ENCODE peak calls at places on chromosomes 6 and 20, in seven cellular contexts. One of them, this sample, is unnamed.

GRCh38 chr20:47027042-47027441 is 132.4 kb downstream of the EYA2 start:
- DNase-seq in A549: no peak
- DNase-seq in WTC11: no peak
- DNase-seq in HCT116: no peak
- DNase-seq in K562: no peak
- DNase-seq in H1: no peak
- DNase-seq in HepG2: no peak
- DNase-seq in this sample: no peak

GRCh38 chr6:7086488-7086887 is 21.3 kb upstream of the RREB1 start:
- DNase-seq in A549: no peak
- DNase-seq in WTC11: no peak
- DNase-seq in HCT116: no peak
- DNase-seq in K562: no peak
- DNase-seq in H1: no peak
- DNase-seq in HepG2: no peak
- DNase-seq in this sample: peak; percentile 85

GRCh38 chr20:46307139-46307998 is 929 bp downstream of the CDH22 start:
- DNase-seq in A549: peak; percentile 69
- DNase-seq in WTC11: peak; percentile 82
- DNase-seq in HCT116: no peak
- DNase-seq in K562: peak; percentile 89
- DNase-seq in H1: peak; percentile 89
- DNase-seq in HepG2: peak; percentile 44
- DNase-seq in this sample: peak; percentile 81

GRCh38 chr20:63045991-63046390 is 39.2 kb upstream of the BHLHE23 start:
- DNase-seq in A549: no peak
- DNase-seq in WTC11: no peak
- DNase-seq in HCT116: no peak
- DNase-seq in K562: no peak
- DNase-seq in H1: no peak
- DNase-seq in HepG2: no peak
- DNase-seq in this sample: no peak

GRCh38 chr6:3213334-3213695 is 14.1 kb downstream of the TUBB2B start:
- DNase-seq in A549: no peak
- DNase-seq in WTC11: no peak
- DNase-seq in HCT116: no peak
- DNase-seq in K562: no peak
- DNase-seq in H1: no peak
- DNase-seq in HepG2: no peak
- DNase-seq in this sample: no peak

GRCh38 chr20:1291191-1291741 is 25.2 kb downstream of the SNPH start:
- DNase-seq in A549: no peak
- DNase-seq in WTC11: no peak
- DNase-seq in HCT116: no peak
- DNase-seq in K562: no peak
- DNase-seq in H1: no peak
- DNase-seq in HepG2: no peak
- DNase-seq in this sample: no peak

GRCh38 chr20:33209789-33210188 is 7.4 kb upstream of the BPIFA3 start:
- DNase-seq in A549: peak; percentile 43
- DNase-seq in WTC11: peak; percentile 87
- DNase-seq in HCT116: peak; percentile 18
- DNase-seq in K562: peak; percentile 79
- DNase-seq in H1: peak; percentile 89
- DNase-seq in HepG2: peak; percentile 74
- DNase-seq in this sample: peak; percentile 66

GRCh38 chr20:37278966-37279590 is 10.4 kb upstream of the MANBAL start:
- DNase-seq in A549: no peak
- DNase-seq in WTC11: no peak
- DNase-seq in HCT116: no peak
- DNase-seq in K562: no peak
- DNase-seq in H1: no peak
- DNase-seq in HepG2: no peak
- DNase-seq in this sample: no peak

GRCh38 chr6:160259143-160259425 is 463 bp upstream of the SLC22A2 start:
- DNase-seq in A549: no peak
- DNase-seq in WTC11: no peak
- DNase-seq in HCT116: no peak
- DNase-seq in K562: no peak
- DNase-seq in H1: no peak
- DNase-seq in HepG2: no peak
- DNase-seq in this sample: no peak

GRCh38 chr6:112979830-112980229 is 632.7 kb downstream of the RFPL4B start:
- DNase-seq in A549: no peak
- DNase-seq in WTC11: no peak
- DNase-seq in HCT116: no peak
- DNase-seq in K562: no peak
- DNase-seq in H1: no peak
- DNase-seq in HepG2: no peak
- DNase-seq in this sample: no peak

GRCh38 chr6:36700812-36701211 is 3.2 kb downstream of the RAB44 start:
- DNase-seq in A549: no peak
- DNase-seq in WTC11: no peak
- DNase-seq in HCT116: no peak
- DNase-seq in K562: no peak
- DNase-seq in H1: no peak
- DNase-seq in HepG2: no peak
- DNase-seq in this sample: peak; percentile 74

GRCh38 chr6:41791984-41792383 is 4.5 kb downstream of the TOMM6 start:
- DNase-seq in A549: no peak
- DNase-seq in WTC11: no peak
- DNase-seq in HCT116: no peak
- DNase-seq in K562: no peak
- DNase-seq in H1: no peak
- DNase-seq in HepG2: no peak
- DNase-seq in this sample: no peak

GRCh38 chr6:54142889-54143519 is 31.8 kb downstream of the MLIP start:
- DNase-seq in A549: no peak
- DNase-seq in WTC11: no peak
- DNase-seq in HCT116: no peak
- DNase-seq in K562: no peak
- DNase-seq in H1: no peak
- DNase-seq in HepG2: no peak
- DNase-seq in this sample: no peak

GRCh38 chr6:90940812-90941481 is 354.1 kb upstream of the MAP3K7 start:
- DNase-seq in A549: peak; percentile 57
- DNase-seq in WTC11: no peak
- DNase-seq in HCT116: peak; percentile 43
- DNase-seq in K562: peak; percentile 36
- DNase-seq in H1: no peak
- DNase-seq in HepG2: peak; percentile 44
- DNase-seq in this sample: peak; percentile 76

GRCh38 chr6:13420269-13420668 is 67.1 kb downstream of the GFOD1 start:
- DNase-seq in A549: no peak
- DNase-seq in WTC11: no peak
- DNase-seq in HCT116: no peak
- DNase-seq in K562: no peak
- DNase-seq in H1: no peak
- DNase-seq in HepG2: no peak
- DNase-seq in this sample: no peak

GRCh38 chr6:162621246-162621645 is 106.3 kb downstream of the PRKN start:
- DNase-seq in A549: no peak
- DNase-seq in WTC11: no peak
- DNase-seq in HCT116: peak; percentile 48
- DNase-seq in K562: no peak
- DNase-seq in H1: no peak
- DNase-seq in HepG2: peak; percentile 45
- DNase-seq in this sample: peak; percentile 26

GRCh38 chr20:48841861-48842529 is 14.2 kb upstream of the PREX1 start:
- DNase-seq in A549: peak; percentile 84
- DNase-seq in WTC11: no peak
- DNase-seq in HCT116: no peak
- DNase-seq in K562: peak; percentile 54
- DNase-seq in H1: no peak
- DNase-seq in HepG2: no peak
- DNase-seq in this sample: no peak

GRCh38 chr20:57435498-57436222 is 44.5 kb downstream of the RBM38 start:
- DNase-seq in A549: peak; percentile 30
- DNase-seq in WTC11: no peak
- DNase-seq in HCT116: peak; percentile 88
- DNase-seq in K562: peak; percentile 60
- DNase-seq in H1: no peak
- DNase-seq in HepG2: peak; percentile 99
- DNase-seq in this sample: peak; percentile 96

GRCh38 chr6:82017316-82017715 is 230.2 kb downstream of the IBTK start:
- DNase-seq in A549: peak; percentile 71
- DNase-seq in WTC11: no peak
- DNase-seq in HCT116: peak; percentile 55
- DNase-seq in K562: no peak
- DNase-seq in H1: no peak
- DNase-seq in HepG2: peak; percentile 79
- DNase-seq in this sample: peak; percentile 61

GRCh38 chr6:164404802-164405488 is 904.5 kb downstream of the C6orf118 start:
- DNase-seq in A549: no peak
- DNase-seq in WTC11: no peak
- DNase-seq in HCT116: no peak
- DNase-seq in K562: no peak
- DNase-seq in H1: no peak
- DNase-seq in HepG2: no peak
- DNase-seq in this sample: no peak

GRCh38 chr6:11212625-11213024 is 19.8 kb downstream of the NEDD9 start:
- DNase-seq in A549: peak; percentile 70
- DNase-seq in WTC11: no peak
- DNase-seq in HCT116: no peak
- DNase-seq in K562: no peak
- DNase-seq in H1: no peak
- DNase-seq in HepG2: no peak
- DNase-seq in this sample: peak; percentile 34

GRCh38 chr6:3421763-3422456 is 34.9 kb downstream of the SLC22A23 start:
- DNase-seq in A549: peak; percentile 38
- DNase-seq in WTC11: no peak
- DNase-seq in HCT116: no peak
- DNase-seq in K562: peak; percentile 33
- DNase-seq in H1: no peak
- DNase-seq in HepG2: no peak
- DNase-seq in this sample: no peak

GRCh38 chr20:5524886-5525285 is 208.1 kb upstream of the PROKR2 start:
- DNase-seq in A549: no peak
- DNase-seq in WTC11: no peak
- DNase-seq in HCT116: no peak
- DNase-seq in K562: no peak
- DNase-seq in H1: no peak
- DNase-seq in HepG2: no peak
- DNase-seq in this sample: peak; percentile 81

DNA sequence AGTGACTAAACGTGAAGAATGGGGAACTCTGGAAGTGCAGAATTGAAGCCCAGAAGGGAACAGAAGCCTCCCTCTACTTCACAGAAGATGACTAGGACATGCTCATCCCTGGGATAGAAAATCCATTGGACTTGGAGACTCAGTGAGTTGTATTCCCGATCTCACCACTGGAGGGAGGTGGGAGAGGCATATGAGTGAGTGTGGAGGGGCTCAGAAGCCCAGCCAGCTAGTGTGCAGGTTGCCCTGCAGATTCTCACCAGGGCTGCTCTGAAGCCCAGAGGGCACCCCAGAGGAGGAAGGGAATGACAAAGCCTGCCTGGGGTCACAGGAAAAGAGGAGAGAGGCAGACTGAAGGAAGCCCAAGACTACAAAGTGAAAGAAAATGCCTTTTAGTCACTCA is 42.1 kb upstream of the HLA-E start:
- DNase-seq in A549: peak; percentile 24
- DNase-seq in WTC11: peak; percentile 75
- DNase-seq in HCT116: peak; percentile 36
- DNase-seq in K562: no peak
- DNase-seq in H1: peak; percentile 70
- DNase-seq in HepG2: peak; percentile 47
- DNase-seq in this sample: no peak
- TF ChIP-seq MAX in A549: no peak
- TF ChIP-seq MAX in WTC11: no peak
- TF ChIP-seq MAX in HCT116: no peak
- TF ChIP-seq MAX in K562: no peak
- TF ChIP-seq MAX in H1: no peak
- TF ChIP-seq MAX in HepG2: no peak
- TF ChIP-seq MAX in this sample: no peak

GRCh38 chr6:29887330-29887818 is 55.0 kb upstream of the HLA-A start:
- DNase-seq in A549: no peak
- DNase-seq in WTC11: peak; percentile 52
- DNase-seq in HCT116: peak; percentile 8
- DNase-seq in K562: no peak
- DNase-seq in H1: peak; percentile 54
- DNase-seq in HepG2: no peak
- DNase-seq in this sample: no peak
- TF ChIP-seq MAX in A549: no peak
- TF ChIP-seq MAX in WTC11: no peak
- TF ChIP-seq MAX in HCT116: no peak
- TF ChIP-seq MAX in K562: no peak
- TF ChIP-seq MAX in H1: no peak
- TF ChIP-seq MAX in HepG2: no peak
- TF ChIP-seq MAX in this sample: no peak

GRCh38 chr6:137471951-137472350 is 22.2 kb downstream of the OLIG3 start:
- DNase-seq in A549: no peak
- DNase-seq in WTC11: no peak
- DNase-seq in HCT116: no peak
- DNase-seq in K562: no peak
- DNase-seq in H1: no peak
- DNase-seq in HepG2: no peak
- DNase-seq in this sample: no peak
- TF ChIP-seq MAX in A549: no peak
- TF ChIP-seq MAX in WTC11: no peak
- TF ChIP-seq MAX in HCT116: no peak
- TF ChIP-seq MAX in K562: no peak
- TF ChIP-seq MAX in H1: no peak
- TF ChIP-seq MAX in HepG2: no peak
- TF ChIP-seq MAX in this sample: no peak

GRCh38 chr6:34571388-34571787 is 15.3 kb upstream of the SPDEF start:
- DNase-seq in A549: no peak
- DNase-seq in WTC11: no peak
- DNase-seq in HCT116: no peak
- DNase-seq in K562: no peak
- DNase-seq in H1: no peak
- DNase-seq in HepG2: no peak
- DNase-seq in this sample: no peak
- TF ChIP-seq MAX in A549: no peak
- TF ChIP-seq MAX in WTC11: no peak
- TF ChIP-seq MAX in HCT116: no peak
- TF ChIP-seq MAX in K562: no peak
- TF ChIP-seq MAX in H1: no peak
- TF ChIP-seq MAX in HepG2: no peak
- TF ChIP-seq MAX in this sample: no peak

DNA sequence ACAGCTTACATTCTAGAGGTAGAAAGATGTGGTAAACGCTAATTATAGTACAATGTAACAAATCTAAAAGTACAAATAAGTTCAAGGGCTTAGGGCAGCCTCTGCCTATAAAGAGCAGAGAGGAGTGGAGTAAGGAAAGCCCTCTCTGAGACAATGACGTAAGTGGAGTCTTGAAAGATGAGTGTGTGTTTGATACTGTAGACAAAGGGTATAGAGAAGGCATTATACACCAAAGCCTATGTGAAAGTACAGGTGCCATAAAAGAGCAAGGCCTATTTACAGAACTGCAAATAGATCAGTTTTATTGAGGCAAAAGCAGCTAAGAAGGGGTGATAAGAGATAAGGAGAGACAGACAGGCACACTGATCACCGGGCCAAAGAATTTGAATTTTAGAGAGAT is 10.9 kb downstream of the GOPC start:
- DNase-seq in A549: no peak
- DNase-seq in WTC11: no peak
- DNase-seq in HCT116: no peak
- DNase-seq in K562: no peak
- DNase-seq in H1: no peak
- DNase-seq in HepG2: no peak
- DNase-seq in this sample: no peak
- TF ChIP-seq MAX in A549: no peak
- TF ChIP-seq MAX in WTC11: no peak
- TF ChIP-seq MAX in HCT116: no peak
- TF ChIP-seq MAX in K562: no peak
- TF ChIP-seq MAX in H1: no peak
- TF ChIP-seq MAX in HepG2: no peak
- TF ChIP-seq MAX in this sample: no peak